ENCODE peak calls at places on chromosomes 12 and 14, in six cellular contexts. T, V, D, W, G and C are unnamed samples.

GRCh38 chr12:81128930-81129554 is 51.2 kb downstream of the ACSS3 start:
- DNase-seq in T (peak), V (no peak), D (no peak), W (no peak), G (no peak), C (no peak)

GRCh38 chr12:116657921-116658495 is 79.9 kb downstream of the SPRING1 start:
- DNase-seq in T (no peak), V (no peak), D (no peak), W (no peak), G (no peak), C (no peak)

GRCh38 chr12:45727994-45728624 is 1.4 kb upstream of the ARID2 start:
- DNase-seq in T (no peak), V (no peak), D (no peak), W (no peak), G (no peak), C (no peak)

GRCh38 chr14:83712730-83713129 is 1817.2 kb upstream of the FLRT2 start:
- DNase-seq in T (no peak), V (no peak), D (no peak), W (no peak), G (no peak), C (no peak)

GRCh38 chr14:76773188-76773885 is 12.1 kb downstream of the VASH1 start:
- DNase-seq in T (peak), V (peak), D (peak), W (no peak), G (no peak), C (peak)

GRCh38 chr12:131095826-131096680 is 142.3 kb downstream of the ADGRD1 start:
- DNase-seq in T (no peak), V (no peak), D (no peak), W (peak), G (no peak), C (no peak)

GRCh38 chr12:105214670-105215375 is 21.2 kb downstream of the APPL2 start:
- DNase-seq in T (no peak), V (no peak), D (no peak), W (no peak), G (no peak), C (peak)

GRCh38 chr12:25131270-25131669 is 63.7 kb downstream of the DNAI7 start:
- DNase-seq in T (no peak), V (no peak), D (no peak), W (no peak), G (no peak), C (no peak)

GRCh38 chr12:119115296-119115905 is 63.3 kb upstream of the HSPB8 start:
- DNase-seq in T (peak), V (no peak), D (no peak), W (no peak), G (no peak), C (no peak)

GRCh38 chr12:109732321-109733305 is 19.0 kb downstream of the FAM222A start:
- DNase-seq in T (no peak), V (no peak), D (no peak), W (peak), G (no peak), C (no peak)

GRCh38 chr14:35317820-35318219 is 25.6 kb downstream of the PSMA6 start:
- DNase-seq in T (no peak), V (no peak), D (no peak), W (no peak), G (no peak), C (no peak)

GRCh38 chr12:121400332-121401139 is 618 bp downstream of the RNF34 start:
- DNase-seq in T (no peak), V (no peak), D (peak), W (peak), G (peak), C (no peak)

GRCh38 chr12:121580959-121581680 is at the start of gene KDM2B:
- DNase-seq in T (no peak), V (no peak), D (no peak), W (no peak), G (no peak), C (no peak)

GRCh38 chr12:113133036-113133435 is 2.5 kb downstream of the RASAL1 start:
- DNase-seq in T (no peak), V (no peak), D (no peak), W (no peak), G (no peak), C (no peak)

GRCh38 chr12:96063046-96063445 is 27.7 kb upstream of the LTA4H start:
- DNase-seq in T (peak), V (no peak), D (no peak), W (no peak), G (no peak), C (no peak)

GRCh38 chr12:122980192-122981035 is at the start of gene ARL6IP4:
- DNase-seq in T (peak), V (no peak), D (peak), W (peak), G (peak), C (no peak)

GRCh38 chr14:23565626-23566025 is 2.0 kb downstream of the AP1G2 start:
- DNase-seq in T (no peak), V (no peak), D (no peak), W (no peak), G (no peak), C (no peak)

GRCh38 chr14:68685419-68686211 is 107.3 kb downstream of the ZFP36L1 start:
- DNase-seq in T (no peak), V (no peak), D (no peak), W (no peak), G (peak), C (no peak)

GRCh38 chr12:115341442-115341841 is 657.5 kb upstream of the TBX3 start:
- DNase-seq in T (peak), V (peak), D (peak), W (no peak), G (no peak), C (peak)

GRCh38 chr12:96425973-96426372 is 25.7 kb upstream of the CDK17 start:
- DNase-seq in T (no peak), V (no peak), D (no peak), W (no peak), G (no peak), C (no peak)

GRCh38 chr12:56154818-56155217 is 2.4 kb downstream of the MYL6B start:
- DNase-seq in T (no peak), V (no peak), D (no peak), W (no peak), G (no peak), C (no peak)

GRCh38 chr12:8037947-8038346 is 5.4 kb downstream of the FOXJ2 start:
- DNase-seq in T (no peak), V (no peak), D (no peak), W (no peak), G (no peak), C (no peak)

GRCh38 chr12:56565510-56566101 is 44.0 kb downstream of the RBMS2 start:
- DNase-seq in T (peak), V (peak), D (peak), W (no peak), G (no peak), C (peak)

GRCh38 chr12:56013482-56013881 is 7.4 kb upstream of the IKZF4 start:
- DNase-seq in T (no peak), V (no peak), D (no peak), W (no peak), G (no peak), C (no peak)

GRCh38 chr12:56635539-56636117 is 5.5 kb upstream of the BAZ2A start:
- DNase-seq in T (no peak), V (no peak), D (no peak), W (no peak), G (no peak), C (no peak)

GRCh38 chr12:104427547-104427938 is 29.2 kb upstream of the CHST11 start:
- DNase-seq in T (no peak), V (no peak), D (no peak), W (no peak), G (no peak), C (no peak)

GRCh38 chr14:75306917-75307699 is 28.5 kb downstream of the FOS start:
- DNase-seq in T (peak), V (no peak), D (no peak), W (no peak), G (no peak), C (no peak)

GRCh38 chr14:34665785-34666425 is 36.0 kb upstream of the SNX6 start:
- DNase-seq in T (no peak), V (no peak), D (no peak), W (no peak), G (peak), C (no peak)

GRCh38 chr14:63504628-63505027 is 38.5 kb downstream of the PPP2R5E start:
- DNase-seq in T (peak), V (no peak), D (no peak), W (no peak), G (no peak), C (no peak)

GRCh38 chr12:34396861-34397590 is 374.7 kb downstream of the ALG10 start:
- DNase-seq in T (no peak), V (peak), D (peak), W (peak), G (no peak), C (peak)

GRCh38 chr12:68883151-68883550 is 49.8 kb downstream of the CPM start:
- DNase-seq in T (no peak), V (no peak), D (no peak), W (no peak), G (no peak), C (no peak)

GRCh38 chr14:23578560-23579310 is at the start of gene JPH4:
- DNase-seq in T (no peak), V (no peak), D (no peak), W (peak), G (no peak), C (no peak)

GRCh38 chr12:18951219-18951618 is 178.3 kb upstream of the PLEKHA5 start:
- DNase-seq in T (no peak), V (no peak), D (no peak), W (no peak), G (no peak), C (no peak)

GRCh38 chr12:56158926-56159461 is 835 bp downstream of the MYL6 start:
- DNase-seq in T (peak), V (peak), D (peak), W (peak), G (no peak), C (peak)

GRCh38 chr12:126811401-126811800 is 1455.6 kb upstream of the TMEM132C start:
- DNase-seq in T (no peak), V (no peak), D (no peak), W (no peak), G (no peak), C (no peak)

GRCh38 chr12:80636832-80637231 is 70.6 kb upstream of the MYF6 start:
- DNase-seq in T (no peak), V (no peak), D (no peak), W (no peak), G (no peak), C (no peak)

GRCh38 chr14:64704743-64705405 is 650 bp downstream of the PLEKHG3 start:
- DNase-seq in T (no peak), V (no peak), D (peak), W (peak), G (no peak), C (no peak)

GRCh38 chr14:64706552-64707193 is 2.4 kb downstream of the PLEKHG3 start:
- DNase-seq in T (no peak), V (no peak), D (peak), W (peak), G (no peak), C (no peak)

GRCh38 chr14:64707661-64708060 is 3.4 kb downstream of the PLEKHG3 start:
- DNase-seq in T (peak), V (no peak), D (no peak), W (no peak), G (no peak), C (no peak)

GRCh38 chr14:64705406-64706118 is 1.3 kb downstream of the PLEKHG3 start:
- DNase-seq in T (no peak), V (no peak), D (peak), W (no peak), G (no peak), C (no peak)

DNA sequence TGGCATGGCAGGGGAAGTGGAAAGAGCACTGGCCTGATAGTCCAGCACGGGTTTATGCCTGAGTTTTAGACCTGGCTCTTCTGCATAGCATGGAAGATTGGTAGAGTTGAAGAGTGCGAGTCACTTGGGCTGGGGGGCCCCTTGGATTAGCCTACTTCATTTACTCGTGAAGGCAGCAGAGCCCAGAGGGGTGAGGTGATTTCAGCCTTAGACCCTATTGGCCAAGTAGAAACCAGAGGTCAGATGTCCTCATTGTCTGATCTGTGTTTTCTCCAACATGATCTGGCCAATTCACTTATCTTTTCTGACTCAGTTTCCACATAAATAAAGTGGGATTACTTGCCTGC is 1.9 kb downstream of the PLEKHG3 start:
- DNase-seq in T (no peak), V (no peak), D (no peak), W (no peak), G (no peak), C (no peak)
- H3K4me3 ChIP-seq in T (peak), V (peak), D (peak), W (no peak), G (peak), C (peak)

GRCh38 chr14:91135039-91135438 is 21.2 kb downstream of the DGLUCY start:
- DNase-seq in T (no peak), V (no peak), D (no peak), W (no peak), G (no peak), C (no peak)
- H3K27ac ChIP-seq in T (no peak), V (no peak), D (no peak), W (no peak), G (no peak), C (no peak)

GRCh38 chr14:105064721-105065143 is 498 bp downstream of the GPR132 start:
- DNase-seq in T (no peak), V (no peak), D (no peak), W (peak), G (peak), C (no peak)
- H3K4me3 ChIP-seq in T (no peak), V (peak), D (peak), W (no peak), G (peak), C (peak)

GRCh38 chr14:89269404-89269803 is 147.6 kb downstream of the FOXN3 start:
- DNase-seq in T (no peak), V (no peak), D (no peak), W (no peak), G (no peak), C (no peak)

GRCh38 chr14:89267656-89268055 is 149.4 kb downstream of the FOXN3 start:
- DNase-seq in T (no peak), V (no peak), D (no peak), W (no peak), G (no peak), C (no peak)

GRCh38 chr14:89266754-89267153 is 150.3 kb downstream of the FOXN3 start:
- DNase-seq in T (no peak), V (no peak), D (no peak), W (no peak), G (no peak), C (no peak)

GRCh38 chr14:89267163-89267562 is 149.9 kb downstream of the FOXN3 start:
- DNase-seq in T (no peak), V (no peak), D (no peak), W (no peak), G (no peak), C (no peak)

GRCh38 chr14:89268514-89268913 is 148.5 kb downstream of the FOXN3 start:
- DNase-seq in T (no peak), V (no peak), D (no peak), W (no peak), G (no peak), C (no peak)
- H3K27ac ChIP-seq in T (no peak), V (peak), D (no peak), W (no peak), G (no peak), C (no peak)

GRCh38 chr12:107557589-107558100 is 128.0 kb upstream of the PWP1 start:
- DNase-seq in T (no peak), V (no peak), D (no peak), W (no peak), G (no peak), C (no peak)
- H3K4me3 ChIP-seq in T (no peak), V (no peak), D (no peak), W (no peak), G (no peak), C (no peak)

DNA sequence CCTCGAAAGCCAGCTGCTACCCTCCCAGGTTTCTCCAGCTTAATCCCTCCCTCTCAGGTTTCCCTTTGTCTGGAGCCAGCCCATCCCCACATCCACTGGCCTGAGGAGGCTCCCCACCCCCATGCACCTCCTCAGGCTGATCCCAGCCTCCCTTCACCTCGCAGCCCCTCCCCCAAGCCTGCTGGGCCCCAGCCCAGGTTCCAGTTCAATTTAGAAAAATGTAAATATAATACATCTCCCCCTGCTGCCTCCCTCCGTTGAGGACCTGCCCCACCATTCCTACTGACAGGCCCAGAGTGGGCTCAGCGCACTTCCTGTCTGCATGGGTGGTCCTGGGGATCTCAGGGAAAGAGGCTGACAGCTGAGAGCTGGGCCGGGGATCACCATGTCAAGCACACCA is 155.8 kb downstream of the NTF3 start:
- DNase-seq in T (no peak), V (no peak), D (no peak), W (no peak), G (no peak), C (no peak)
- H3K27ac ChIP-seq in T (no peak), V (no peak), D (no peak), W (no peak), G (no peak), C (no peak)

DNA sequence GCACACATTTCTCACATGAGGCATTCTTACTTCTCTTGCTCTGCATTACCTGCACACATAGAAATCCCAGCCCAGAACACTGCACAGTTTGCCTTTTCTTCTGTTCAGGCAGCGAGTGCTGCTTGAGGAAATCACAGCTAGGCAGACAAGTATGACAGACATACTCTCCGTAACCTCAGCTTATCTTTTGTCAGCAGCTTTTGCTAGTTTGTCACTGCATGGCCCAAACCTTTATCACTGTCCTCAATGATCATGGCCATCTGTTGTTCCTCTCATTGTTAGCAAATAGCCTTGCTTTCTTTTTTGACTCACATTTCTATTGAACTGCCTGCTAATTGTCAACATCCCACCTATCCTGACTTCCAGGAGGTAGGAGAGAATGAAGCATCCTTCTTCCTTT is 5.3 kb downstream of the ZNF10 start:
- DNase-seq in T (no peak), V (no peak), D (no peak), W (no peak), G (no peak), C (no peak)
- H3K4me3 ChIP-seq in T (no peak), V (no peak), D (no peak), W (no peak), G (no peak), C (no peak)

GRCh38 chr14:49583629-49584028 is 2.6 kb downstream of the RPS29 start:
- DNase-seq in T (no peak), V (no peak), D (no peak), W (no peak), G (no peak), C (no peak)
- H3K27ac ChIP-seq in T (no peak), V (no peak), D (no peak), W (no peak), G (no peak), C (no peak)

GRCh38 chr12:111410229-111411186 is 4.8 kb downstream of the SH2B3 start:
- DNase-seq in T (no peak), V (no peak), D (no peak), W (no peak), G (no peak), C (no peak)

GRCh38 chr12:111412830-111413441 is 7.2 kb downstream of the SH2B3 start:
- DNase-seq in T (no peak), V (no peak), D (no peak), W (no peak), G (no peak), C (no peak)

GRCh38 chr12:111412007-111412829 is 6.5 kb downstream of the SH2B3 start:
- DNase-seq in T (no peak), V (no peak), D (peak), W (no peak), G (no peak), C (no peak)

GRCh38 chr12:111409403-111410228 is 3.9 kb downstream of the SH2B3 start:
- DNase-seq in T (no peak), V (no peak), D (peak), W (peak), G (no peak), C (no peak)

DNA sequence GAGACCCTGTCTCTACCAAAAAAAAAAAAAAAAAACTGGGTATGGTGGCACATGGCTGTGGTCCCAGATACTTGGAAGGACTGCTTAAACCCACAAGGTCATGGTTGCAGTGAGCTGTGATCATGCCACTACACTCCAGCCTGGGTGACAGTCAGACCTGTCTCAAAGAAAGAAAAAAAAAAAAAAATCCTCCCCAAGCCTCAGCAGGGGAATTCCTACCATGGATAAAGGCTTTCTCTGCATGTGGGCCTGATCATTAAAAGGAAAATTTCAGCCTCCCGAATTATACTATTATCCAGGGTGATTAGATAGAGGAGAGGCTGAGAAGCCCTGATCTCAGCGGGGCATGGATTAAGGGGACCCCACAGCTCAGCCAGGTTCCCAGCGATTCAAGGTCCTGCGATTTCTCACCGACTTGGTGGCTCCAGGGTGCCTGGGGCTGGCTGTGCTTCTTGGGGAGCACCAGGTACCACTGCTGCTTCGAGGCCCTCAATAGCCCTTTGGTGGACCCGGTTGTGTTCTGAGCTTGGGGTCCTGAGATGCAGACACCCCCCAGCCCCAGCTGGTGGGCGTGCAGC is 5.6 kb downstream of the SH2B3 start:
- DNase-seq in T (no peak), V (no peak), D (no peak), W (no peak), G (no peak), C (no peak)
- H3K4me3 ChIP-seq in T (no peak), V (no peak), D (no peak), W (no peak), G (no peak), C (no peak)